ENCODE peak calls at places on chromosomes 1 and 21, in five cellular contexts. One of them, this sample, is unnamed.

GRCh38 chr1:10838541-10838940 is 42.1 kb upstream of the CASZ1 start:
- DNase-seq in AG04450: no peak
- DNase-seq in Right ventricle myocardium superior: no peak
- DNase-seq in activated B cell treated with CpG ODN at 0.5 μM for 24 hours: no peak
- DNase-seq in GM23248: no peak
- DNase-seq in this sample: no peak

GRCh38 chr1:96464991-96465875 is 256.4 kb upstream of the PTBP2 start:
- DNase-seq in Right ventricle myocardium superior: peak
- DNase-seq in GM23248: no peak
- DNase-seq in activated B cell treated with CpG ODN at 0.5 μM for 24 hours: no peak
- DNase-seq in AG04450: peak
- DNase-seq in this sample: no peak

GRCh38 chr1:7388488-7389185 is 382.5 kb upstream of the VAMP3 start:
- DNase-seq in GM23248: peak
- DNase-seq in AG04450: no peak
- DNase-seq in activated B cell treated with CpG ODN at 0.5 μM for 24 hours: no peak
- DNase-seq in Right ventricle myocardium superior: peak
- DNase-seq in this sample: peak

GRCh38 chr1:101653482-101653946 is 343.2 kb downstream of the OLFM3 start:
- DNase-seq in Right ventricle myocardium superior: no peak
- DNase-seq in GM23248: peak
- DNase-seq in AG04450: no peak
- DNase-seq in activated B cell treated with CpG ODN at 0.5 μM for 24 hours: no peak
- DNase-seq in this sample: no peak

GRCh38 chr1:185495017-185495416 is 178.0 kb upstream of the IVNS1ABP start:
- DNase-seq in activated B cell treated with CpG ODN at 0.5 μM for 24 hours: no peak
- DNase-seq in AG04450: no peak
- DNase-seq in GM23248: no peak
- DNase-seq in Right ventricle myocardium superior: no peak
- DNase-seq in this sample: no peak

GRCh38 chr1:18109756-18110597 is 2.4 kb downstream of the IGSF21 start:
- DNase-seq in AG04450: no peak
- DNase-seq in GM23248: peak
- DNase-seq in Right ventricle myocardium superior: peak
- DNase-seq in activated B cell treated with CpG ODN at 0.5 μM for 24 hours: no peak
- DNase-seq in this sample: peak

GRCh38 chr1:89670168-89670567 is 37.2 kb downstream of the LRRC8C start:
- DNase-seq in Right ventricle myocardium superior: no peak
- DNase-seq in activated B cell treated with CpG ODN at 0.5 μM for 24 hours: no peak
- DNase-seq in AG04450: no peak
- DNase-seq in GM23248: peak
- DNase-seq in this sample: no peak

GRCh38 chr1:2862441-2863148 is 61.1 kb upstream of the TTC34 start:
- DNase-seq in AG04450: no peak
- DNase-seq in activated B cell treated with CpG ODN at 0.5 μM for 24 hours: no peak
- DNase-seq in Right ventricle myocardium superior: peak
- DNase-seq in GM23248: no peak
- DNase-seq in this sample: peak

GRCh38 chr1:238111521-238111920 is 220.8 kb upstream of the ZP4 start:
- DNase-seq in activated B cell treated with CpG ODN at 0.5 μM for 24 hours: no peak
- DNase-seq in Right ventricle myocardium superior: no peak
- DNase-seq in AG04450: no peak
- DNase-seq in GM23248: no peak
- DNase-seq in this sample: no peak

GRCh38 chr1:229204863-229205777 is 65.8 kb upstream of the RAB4A start:
- DNase-seq in GM23248: peak
- DNase-seq in AG04450: peak
- DNase-seq in activated B cell treated with CpG ODN at 0.5 μM for 24 hours: no peak
- DNase-seq in Right ventricle myocardium superior: no peak
- DNase-seq in this sample: no peak

GRCh38 chr1:27488523-27489138 is 1.3 kb downstream of the WASF2 start:
- DNase-seq in GM23248: peak
- DNase-seq in AG04450: no peak
- DNase-seq in activated B cell treated with CpG ODN at 0.5 μM for 24 hours: no peak
- DNase-seq in Right ventricle myocardium superior: no peak
- DNase-seq in this sample: no peak

GRCh38 chr1:171432473-171432872 is 52.9 kb upstream of the PRRC2C start:
- DNase-seq in activated B cell treated with CpG ODN at 0.5 μM for 24 hours: no peak
- DNase-seq in Right ventricle myocardium superior: no peak
- DNase-seq in AG04450: no peak
- DNase-seq in GM23248: no peak
- DNase-seq in this sample: no peak

GRCh38 chr1:89754518-89754917 is 66.3 kb upstream of the LRRC8D start:
- DNase-seq in activated B cell treated with CpG ODN at 0.5 μM for 24 hours: no peak
- DNase-seq in Right ventricle myocardium superior: no peak
- DNase-seq in AG04450: peak
- DNase-seq in GM23248: peak
- DNase-seq in this sample: no peak

GRCh38 chr1:107430540-107431228 is 289.8 kb downstream of the NTNG1 start:
- DNase-seq in AG04450: peak
- DNase-seq in Right ventricle myocardium superior: no peak
- DNase-seq in GM23248: peak
- DNase-seq in activated B cell treated with CpG ODN at 0.5 μM for 24 hours: no peak
- DNase-seq in this sample: no peak

GRCh38 chr1:54836594-54836993 is 35.5 kb upstream of the TTC22 start:
- DNase-seq in AG04450: no peak
- DNase-seq in activated B cell treated with CpG ODN at 0.5 μM for 24 hours: no peak
- DNase-seq in Right ventricle myocardium superior: no peak
- DNase-seq in GM23248: no peak
- DNase-seq in this sample: no peak

GRCh38 chr21:10511116-10511515 is 10.3 kb upstream of the TPTE start:
- DNase-seq in Right ventricle myocardium superior: no peak
- DNase-seq in GM23248: no peak
- DNase-seq in AG04450: no peak
- DNase-seq in activated B cell treated with CpG ODN at 0.5 μM for 24 hours: no peak
- DNase-seq in this sample: no peak

GRCh38 chr1:55233149-55233777 is 18.1 kb upstream of the USP24 start:
- DNase-seq in AG04450: no peak
- DNase-seq in Right ventricle myocardium superior: no peak
- DNase-seq in activated B cell treated with CpG ODN at 0.5 μM for 24 hours: no peak
- DNase-seq in GM23248: peak
- DNase-seq in this sample: no peak

GRCh38 chr1:208979776-208980175 is 603.7 kb upstream of the CAMK1G start:
- DNase-seq in GM23248: peak
- DNase-seq in activated B cell treated with CpG ODN at 0.5 μM for 24 hours: no peak
- DNase-seq in Right ventricle myocardium superior: no peak
- DNase-seq in AG04450: no peak
- DNase-seq in this sample: no peak

GRCh38 chr1:197595244-197595904 is 179.9 kb downstream of the DENND1B start:
- DNase-seq in activated B cell treated with CpG ODN at 0.5 μM for 24 hours: no peak
- DNase-seq in AG04450: no peak
- DNase-seq in GM23248: no peak
- DNase-seq in Right ventricle myocardium superior: no peak
- DNase-seq in this sample: no peak

GRCh38 chr1:182789138-182790076 is at the start of gene NPL:
- DNase-seq in Right ventricle myocardium superior: peak
- DNase-seq in activated B cell treated with CpG ODN at 0.5 μM for 24 hours: peak
- DNase-seq in AG04450: peak
- DNase-seq in GM23248: peak
- DNase-seq in this sample: peak

GRCh38 chr1:29711582-29712274 is 475.4 kb downstream of the PTPRU start:
- DNase-seq in GM23248: peak
- DNase-seq in AG04450: no peak
- DNase-seq in activated B cell treated with CpG ODN at 0.5 μM for 24 hours: no peak
- DNase-seq in Right ventricle myocardium superior: no peak
- DNase-seq in this sample: no peak

GRCh38 chr1:246450485-246451251 is 56.4 kb downstream of the SMYD3 start:
- DNase-seq in activated B cell treated with CpG ODN at 0.5 μM for 24 hours: no peak
- DNase-seq in AG04450: no peak
- DNase-seq in Right ventricle myocardium superior: no peak
- DNase-seq in GM23248: peak
- DNase-seq in this sample: no peak

GRCh38 chr1:5734996-5735395 is 257.2 kb downstream of the NPHP4 start:
- DNase-seq in activated B cell treated with CpG ODN at 0.5 μM for 24 hours: no peak
- DNase-seq in AG04450: no peak
- DNase-seq in Right ventricle myocardium superior: no peak
- DNase-seq in GM23248: no peak
- DNase-seq in this sample: peak

GRCh38 chr1:93566227-93566626 is 115.4 kb downstream of the BCAR3 start:
- DNase-seq in GM23248: no peak
- DNase-seq in Right ventricle myocardium superior: peak
- DNase-seq in activated B cell treated with CpG ODN at 0.5 μM for 24 hours: no peak
- DNase-seq in AG04450: no peak
- DNase-seq in this sample: no peak

This sample was measured in kidney.